ENCODE peak calls at places on chromosomes 7 and 10, in ten cellular contexts. J is LoVo; K is NCI-H2107; O is HCT116; U is NCI-H1105; D is naive B cell; R is stimulated activated CD4-positive, alpha-beta T cell treated with anti-CD3 and anti-CD28 coated beads, Interleukin-1b, Interleukin-23, amount 100 ng/mL, for 4 hours; I is AG09319; F is HEK293T; G is HFF-Myc. B is an unnamed sample.

GRCh38 chr7:132178393-132178765 is 397.9 kb downstream of the PLXNA4 start:
- DNase-seq in G (no peak), I (no peak), F (no peak), K (no peak), R (no peak), D (no peak), U (no peak), O (no peak), J (no peak), B (no peak)

GRCh38 chr10:12403119-12403518 is 53.8 kb downstream of the CAMK1D start:
- DNase-seq in O (no peak), U (no peak), G (no peak), K (no peak), R (no peak), D (no peak), J (no peak), I (no peak), F (no peak), B (no peak)

GRCh38 chr10:9175200-9175599 is 1120.7 kb downstream of the GATA3 start:
- DNase-seq in U (no peak), J (no peak), D (no peak), I (no peak), G (no peak), O (no peak), F (no peak), R (no peak), K (no peak), B (no peak)

GRCh38 chr10:8037941-8038894 is 16.3 kb upstream of the GATA3 start:
- DNase-seq in I (no peak), D (no peak), J (no peak), R (no peak), G (no peak), O (no peak), K (no peak), F (no peak), U (no peak), B (no peak)

GRCh38 chr10:28375399-28376354 is 72.8 kb upstream of the MPP7 start:
- DNase-seq in U (no peak), I (no peak), K (no peak), O (peak; percentile 93), R (no peak), F (peak; percentile 12), G (no peak), D (no peak), J (peak; percentile 85), B (peak; percentile 88)

GRCh38 chr7:117283371-117283770 is 39.5 kb downstream of the WNT2 start:
- DNase-seq in F (no peak), R (no peak), I (no peak), U (no peak), G (no peak), J (no peak), O (no peak), D (no peak), K (no peak), B (no peak)

GRCh38 chr7:100966542-100967291 is 2.6 kb upstream of the MUC12 start:
- DNase-seq in F (no peak), I (no peak), G (no peak), K (no peak), D (no peak), J (no peak), U (no peak), O (no peak), R (no peak), B (no peak)

GRCh38 chr7:137080516-137081203 is 212.2 kb downstream of the CHRM2 start:
- DNase-seq in J (no peak), I (no peak), R (no peak), D (no peak), G (peak; percentile 50), K (no peak), U (no peak), F (no peak), O (no peak), B (no peak)

GRCh38 chr10:89398003-89398749 is 5.8 kb downstream of the IFIT1 start:
- DNase-seq in F (no peak), U (no peak), D (no peak), K (no peak), G (no peak), J (peak; percentile 32), I (no peak), O (no peak), R (no peak), B (no peak)

GRCh38 chr10:47151880-47152279 is 148.1 kb upstream of the GDF10 start:
- DNase-seq in U (no peak), K (no peak), O (no peak), R (no peak), D (no peak), J (no peak), G (no peak), F (no peak), I (no peak), B (no peak)

GRCh38 chr7:106126170-106126938 is 14.2 kb upstream of the SYPL1 start:
- DNase-seq in K (no peak), G (no peak), D (peak; percentile 30), I (no peak), U (no peak), J (peak; percentile 66), O (no peak), R (no peak), F (no peak), B (no peak)

GRCh38 chr10:70481831-70482530 is 3.4 kb downstream of the PALD1 start:
- DNase-seq in K (no peak), O (no peak), I (no peak), J (no peak), G (no peak), F (no peak), R (no peak), D (no peak), U (no peak), B (no peak)

GRCh38 chr10:64113375-64113774 is 592.2 kb downstream of the REEP3 start:
- DNase-seq in R (no peak), O (no peak), U (no peak), K (no peak), J (no peak), D (no peak), F (no peak), I (no peak), G (no peak), B (no peak)

GRCh38 chr7:39299695-39300094 is 266.5 kb upstream of the YAE1 start:
- DNase-seq in I (no peak), U (no peak), G (no peak), R (no peak), K (no peak), D (no peak), O (no peak), J (no peak), F (no peak), B (no peak)

B was measured in LNCaP clone FGC.